ENCODE peak calls at places on chromosomes 6 and 20, in five cellular contexts. A is lung, T is fibroblast of lung, J is transverse colon, Y is AG04450. G is an unnamed sample.
A peak's percentile ranks its signal among the peaks of the same experiment; 100 is the strongest.

GRCh38 chr20:61759286-61760065 is 306.2 kb downstream of the TAF4 start:
- DNase-seq in J (no peak), A (no peak), T (no peak), Y (no peak), G (no peak)

GRCh38 chr6:158061361-158061708 is 79.7 kb downstream of the SYNJ2 start:
- DNase-seq in Y (no peak), T (no peak), J (no peak), A (no peak), G (no peak)

GRCh38 chr6:21070620-21071019 is 522.9 kb upstream of the SOX4 start:
- DNase-seq in A (no peak), Y (no peak), J (no peak), T (no peak), G (no peak)

GRCh38 chr6:5766260-5766659 is 240.5 kb downstream of the NRN1 start:
- DNase-seq in J (no peak), Y (no peak), T (no peak), A (no peak), G (no peak)

GRCh38 chr6:5457983-5458683 is 196.8 kb downstream of the FARS2 start:
- DNase-seq in J (peak; percentile 19), A (peak; percentile 81), T (no peak), Y (no peak), G (no peak)

GRCh38 chr20:51715873-51716215 is 52.3 kb downstream of the ATP9A start:
- DNase-seq in J (no peak), T (no peak), Y (no peak), A (no peak), G (no peak)

GRCh38 chr20:2385026-2385425 is 4.3 kb downstream of the TGM6 start:
- DNase-seq in Y (no peak), A (no peak), J (no peak), T (peak; percentile 52), G (no peak)

GRCh38 chr6:148251286-148251685 is 91.4 kb upstream of the SASH1 start:
- DNase-seq in Y (peak; percentile 46), T (peak; percentile 72), J (no peak), A (no peak), G (no peak)

GRCh38 chr6:10478187-10479040 is 42.7 kb upstream of the GCNT2 start:
- DNase-seq in T (peak; percentile 28), A (no peak), J (no peak), Y (peak; percentile 2), G (no peak)

GRCh38 chr6:1686117-1687098 is 76.7 kb downstream of the FOXC1 start:
- DNase-seq in J (no peak), T (peak; percentile 99), Y (peak; percentile 77), A (peak; percentile 44), G (no peak)
- TF ChIP-seq CTCF in J (no peak), T (no peak), Y (peak; percentile 46), A (no peak), G (no peak)

DNA sequence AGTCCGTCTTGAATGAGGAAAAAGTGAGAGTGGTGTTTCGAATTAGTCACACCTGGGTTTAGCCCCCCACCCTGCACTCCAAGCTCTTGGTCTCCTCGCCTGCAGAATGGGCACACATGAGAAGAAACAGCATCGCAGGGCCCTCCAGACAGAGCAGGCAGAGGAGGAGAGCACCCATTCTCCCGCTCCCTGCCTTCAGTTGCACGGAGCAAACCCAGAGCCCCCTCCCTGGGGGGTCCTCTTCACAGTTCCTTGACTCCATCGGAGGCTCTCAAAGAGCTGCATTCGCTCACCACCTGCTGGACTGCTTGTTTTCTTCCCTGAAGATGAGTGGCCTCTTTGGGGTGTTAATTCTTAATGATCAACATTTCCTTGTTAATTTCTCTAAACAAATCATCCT is 5.1 kb downstream of the CST7 start:
- DNase-seq in A (no peak), T (no peak), Y (no peak), J (no peak), G (no peak)
- H3K9me3 ChIP-seq in A (no peaks in the 10 kb centered on the region), T (no peaks in the 10 kb centered on the region), Y (no peaks in the 10 kb centered on the region), J (no peaks in the 10 kb centered on the region), G (no peaks in the 10 kb centered on the region)

GRCh38 chr6:17456711-17457110 is 63.3 kb downstream of the CAP2 start:
- DNase-seq in A (no peak), J (no peak), Y (no peak), T (no peak), G (no peak)
- H3K27ac ChIP-seq in A (no peak overlapping the region), J (no peak overlapping the region), Y (no peak overlapping the region), T (no peak overlapping the region), G (no peak overlapping the region)

DNA sequence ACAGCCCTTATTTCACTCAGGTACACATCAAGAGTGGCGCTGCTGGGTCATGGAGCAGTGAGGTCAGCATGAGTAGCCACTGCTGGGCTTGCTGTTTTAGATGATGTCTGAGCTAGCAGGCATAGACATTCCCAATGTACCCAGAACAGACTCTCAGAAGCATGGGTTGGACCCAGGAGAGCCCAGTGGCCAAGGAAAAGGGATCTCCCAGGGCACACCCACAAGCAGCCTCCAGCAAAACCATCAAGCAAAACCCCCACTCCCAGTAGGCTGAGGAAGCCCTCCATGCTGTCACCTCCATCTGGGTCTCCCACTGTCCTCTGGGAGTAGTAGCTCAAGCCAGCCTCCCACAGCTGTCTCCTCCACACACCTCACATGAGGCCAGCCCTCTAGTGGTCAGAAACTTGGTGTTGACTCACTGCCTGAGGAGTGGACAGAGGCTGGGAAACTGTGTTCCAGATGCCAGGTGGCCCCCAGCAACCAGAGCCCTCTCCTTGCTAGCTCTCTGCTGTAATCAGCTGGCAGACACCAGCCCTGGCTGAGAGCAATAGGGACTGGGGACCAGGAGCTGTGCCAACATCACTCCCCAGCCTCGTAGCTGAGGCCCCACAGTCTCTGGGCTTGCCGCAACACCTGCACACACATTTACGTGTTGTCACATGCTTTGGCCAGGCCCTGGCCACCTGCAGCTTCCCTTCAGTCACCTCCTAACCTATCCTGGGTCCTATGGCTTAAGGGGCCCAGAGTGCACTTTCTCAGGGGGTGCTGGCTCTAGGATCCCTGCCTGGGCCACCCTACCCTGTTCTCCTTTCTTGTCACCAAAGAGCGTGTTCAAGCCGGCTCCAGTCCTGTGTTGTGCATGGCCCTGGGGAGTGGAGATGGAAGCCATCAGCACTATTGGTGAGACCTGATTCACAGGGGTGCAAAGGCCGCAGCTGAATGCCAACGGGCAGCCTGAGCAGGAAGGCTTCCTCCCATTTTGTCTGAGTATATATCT is 1.9 kb upstream of the AP5S1 start:
- DNase-seq in A (peak; percentile 80), T (peak; percentile 74), Y (peak; percentile 77), J (peak; percentile 82), G (no peak)
- TF ChIP-seq CTCF in A (no peak), T (peak; percentile 67), Y (peak; percentile 78), J (peak; percentile 71), G (no peak)

DNA sequence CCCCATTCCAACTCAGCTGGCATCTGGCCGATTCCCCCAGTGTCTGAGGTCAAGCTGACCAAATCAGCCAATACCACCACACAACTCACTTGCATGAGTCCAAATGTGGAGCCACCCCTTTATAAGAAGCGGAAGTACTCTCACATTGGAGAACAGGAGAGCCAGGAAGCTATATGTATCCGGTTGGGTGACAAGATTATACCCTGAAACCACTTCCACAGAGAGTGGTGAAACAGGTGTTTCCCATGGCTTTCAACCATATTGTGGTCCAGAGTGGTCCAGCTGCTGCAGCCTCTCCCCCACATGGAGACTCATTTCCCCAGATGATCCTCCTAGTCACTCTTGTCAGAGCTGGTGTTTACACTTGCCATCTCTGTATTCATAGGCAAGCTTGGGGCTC is 24.0 kb upstream of the SERINC1 start:
- DNase-seq in J (no peak), T (no peak), A (no peak), Y (no peak), G (no peak)
- H3K9me3 ChIP-seq in J (peaks cover 10% of the 10 kb centered on the region), T (no peaks in the 10 kb centered on the region), A (no peaks in the 10 kb centered on the region), Y (no peaks in the 10 kb centered on the region), G (peaks cover 26% of the 10 kb centered on the region)

G was measured in CD4-positive, alpha-beta T cell.